ENCODE peak calls at places on chromosomes 11 and 22, in six cellular contexts. D, E, N, Y, P and V are unnamed samples.
A peak's percentile ranks its signal among the peaks of the same experiment; 100 is the strongest.

GRCh38 chr11:130641884-130642283 is 193.4 kb downstream of the ADAMTS15 start:
- DNase-seq in E (no peak), Y (no peak), N (no peak), P (no peak), D (no peak), V (no peak)

GRCh38 chr11:1557904-1558831 is 13.9 kb downstream of the DUSP8 start:
- DNase-seq in P (peak; percentile 73), D (peak; percentile 53), Y (no peak), N (no peak), E (peak; percentile 83), V (no peak)

GRCh38 chr11:93606721-93607120 is 54.8 kb upstream of the CEP295 start:
- DNase-seq in Y (no peak), P (no peak), E (no peak), N (no peak), D (no peak), V (no peak)

GRCh38 chr11:57116654-57117053 is 65.1 kb upstream of the LRRC55 start:
- DNase-seq in N (peak; percentile 49), P (no peak), Y (peak; percentile 35), D (peak; percentile 54), E (no peak), V (no peak)

GRCh38 chr22:48180631-48181030 is 1418.2 kb downstream of the TBC1D22A start:
- DNase-seq in Y (no peak), D (no peak), E (no peak), N (no peak), P (no peak), V (no peak)

GRCh38 chr11:40338739-40339138 is 1120.7 kb downstream of the LRRC4C start:
- DNase-seq in Y (no peak), N (no peak), E (no peak), D (peak; percentile 8), P (no peak), V (no peak)

GRCh38 chr22:32311551-32312071 is 46.1 kb upstream of the RFPL3 start:
- DNase-seq in E (no peak), Y (no peak), D (no peak), N (no peak), P (no peak), V (no peak)

GRCh38 chr11:125569913-125570621 is 790 bp downstream of the EI24 start:
- DNase-seq in E (no peak), D (no peak), P (no peak), N (no peak), Y (no peak), V (peak; percentile 5)

GRCh38 chr22:35398574-35398973 is 1.4 kb upstream of the MCM5 start:
- DNase-seq in N (no peak), E (no peak), D (no peak), P (no peak), Y (no peak), V (no peak)

GRCh38 chr11:64844330-64845124 is at the start of gene CDC42BPG:
- DNase-seq in P (peak; percentile 71), E (no peak), Y (peak; percentile 76), D (peak; percentile 68), N (peak; percentile 91), V (peak; percentile 71)

GRCh38 chr11:6431861-6432260 is 8.9 kb downstream of the HPX start:
- DNase-seq in P (peak; percentile 22), Y (no peak), D (peak; percentile 48), E (no peak), N (no peak), V (no peak)

GRCh38 chr22:37909756-37910155 is 3.7 kb downstream of the MICALL1 start:
- DNase-seq in N (no peak), P (no peak), Y (no peak), D (no peak), E (no peak), V (no peak)

GRCh38 chr22:30424471-30425326 is 869 bp upstream of the MTFP1 start:
- DNase-seq in E (no peak), N (no peak), D (peak; percentile 30), Y (peak; percentile 23), P (no peak), V (no peak)

GRCh38 chr22:30425616-30426394 is at the start of gene MTFP1:
- DNase-seq in Y (peak; percentile 84), E (peak; percentile 47), P (peak; percentile 74), D (peak; percentile 64), N (peak; percentile 80), V (peak; percentile 56)

GRCh38 chr22:30427871-30428270 is 2.3 kb downstream of the MTFP1 start:
- DNase-seq in P (no peak), D (no peak), N (no peak), Y (no peak), E (no peak), V (no peak)

GRCh38 chr22:30425327-30425615 is 297 bp upstream of the MTFP1 start:
- DNase-seq in P (no peak), E (no peak), D (no peak), N (no peak), Y (no peak), V (no peak)

DNA sequence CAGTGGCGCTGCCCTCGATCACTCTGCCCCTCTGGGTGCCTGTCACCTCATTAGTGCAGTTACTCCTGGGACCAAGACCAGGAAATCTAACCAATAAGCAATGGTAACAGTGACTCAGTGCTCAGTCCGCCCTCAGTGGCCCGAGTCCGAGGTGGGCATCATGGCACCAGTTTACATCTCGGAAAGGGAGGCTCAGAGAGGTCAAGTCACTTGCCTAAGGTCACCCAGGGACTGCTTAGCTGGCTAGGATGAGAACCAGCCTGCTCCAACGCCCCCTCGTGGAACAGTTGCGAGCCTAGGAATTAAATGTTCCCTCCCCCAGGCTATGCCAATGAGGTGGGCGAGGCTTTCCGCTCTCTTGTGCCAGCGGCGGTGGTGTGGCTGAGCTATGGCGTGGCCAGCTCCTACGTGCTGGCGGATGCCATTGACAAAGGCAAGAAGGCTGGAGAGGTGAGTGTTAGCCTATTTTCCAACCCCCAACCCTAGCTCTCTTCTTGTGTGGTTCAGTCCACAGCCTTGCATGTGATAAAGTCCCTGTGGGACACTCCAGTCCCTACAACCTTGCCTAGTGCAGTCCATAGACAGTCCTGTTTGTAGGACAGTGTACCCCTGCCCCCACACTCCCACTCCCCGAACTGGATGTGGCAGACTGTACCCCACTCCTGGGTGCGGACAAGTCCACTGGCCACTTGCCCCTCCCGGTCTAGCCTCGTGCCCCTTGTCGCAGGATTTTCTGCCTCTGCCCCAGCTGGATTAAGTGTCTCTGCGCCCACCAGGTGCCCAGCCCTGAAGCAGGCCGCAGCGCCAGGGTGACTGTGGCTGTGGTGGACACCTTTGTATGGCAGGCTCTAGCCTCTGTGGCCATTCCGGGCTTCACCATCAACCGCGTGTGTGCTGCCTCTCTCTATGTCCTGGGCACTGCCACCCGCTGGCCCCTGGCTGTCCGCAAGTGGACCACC is 1.1 kb downstream of the MTFP1 start:
- DNase-seq in P (peak; percentile 88), Y (peak; percentile 72), D (peak; percentile 89), E (peak; percentile 68), N (no peak), V (peak; percentile 86)
- H3K4me1 ChIP-seq in P (no peaks in the 10 kb centered on the region), Y (peaks cover 11% of the 10 kb centered on the region), D (peaks cover 19% of the 10 kb centered on the region), E (peaks cover 21% of the 10 kb centered on the region), N (peaks cover 18% of the 10 kb centered on the region), V (peaks cover 47% of the 10 kb centered on the region)

DNA sequence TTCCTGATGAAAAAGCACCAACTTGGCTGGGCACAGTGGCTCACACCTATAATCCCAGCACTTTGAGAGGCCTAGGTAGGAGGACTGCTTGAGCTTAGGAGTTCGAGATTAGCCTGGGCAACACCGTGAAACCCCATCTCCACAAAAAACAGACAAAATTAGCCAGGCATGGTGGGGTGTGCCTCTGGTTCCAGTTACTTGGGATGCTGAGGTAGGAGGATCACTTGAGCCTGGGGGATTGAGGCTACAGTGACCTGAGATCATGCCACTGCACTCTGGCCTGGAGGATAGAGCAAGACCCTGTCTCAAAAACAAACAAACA is 3.0 kb downstream of the HPS4 start:
- DNase-seq in D (no peak), N (no peak), P (no peak), Y (no peak), E (no peak), V (no peak)
- H3K4me1 ChIP-seq in D (peaks cover 17% of the 10 kb centered on the region), N (peaks cover 12% of the 10 kb centered on the region), P (no peaks in the 10 kb centered on the region), Y (peaks cover 17% of the 10 kb centered on the region), E (peaks cover 27% of the 10 kb centered on the region), V (peaks cover 63% of the 10 kb centered on the region)

GRCh38 chr22:39463931-39464390 is 7.1 kb downstream of the MGAT3 start:
- DNase-seq in N (no peak), E (no peak), Y (no peak), D (no peak), P (peak; percentile 88), V (no peak)
- H3K4me1 ChIP-seq in N (peaks cover 27% of the 10 kb centered on the region), E (no peaks in the 10 kb centered on the region), Y (peaks cover 8% of the 10 kb centered on the region), D (no peaks in the 10 kb centered on the region), P (no peaks in the 10 kb centered on the region), V (no peaks in the 10 kb centered on the region)

DNA sequence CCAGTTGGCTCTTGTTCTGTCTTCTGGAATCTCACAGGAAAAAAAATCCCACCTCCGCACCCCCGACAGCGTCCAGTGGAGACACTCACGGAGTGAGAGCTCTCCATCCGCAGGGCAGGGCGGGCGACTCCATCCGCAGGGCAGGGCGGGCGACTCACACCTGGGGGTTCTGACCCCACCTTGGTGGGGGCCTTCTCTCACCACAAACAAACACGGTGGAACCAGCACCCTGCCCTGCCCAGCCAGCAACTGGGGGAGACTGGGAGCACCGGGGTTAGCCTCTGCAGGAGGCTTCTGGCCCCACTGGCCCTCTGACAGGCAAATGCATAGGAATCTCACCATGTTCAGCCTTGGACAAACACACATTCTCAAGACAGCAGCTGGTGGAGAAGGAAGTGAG is 98.1 kb upstream of the B3GAT1 start:
- DNase-seq in Y (no peak), P (no peak), N (peak; percentile 29), D (no peak), E (peak; percentile 0), V (no peak)
- H3K4me1 ChIP-seq in Y (peaks cover under 1% of the 10 kb centered on the region), P (no peaks in the 10 kb centered on the region), N (no peaks in the 10 kb centered on the region), D (no peaks in the 10 kb centered on the region), E (no peaks in the 10 kb centered on the region), V (no peaks in the 10 kb centered on the region)

DNA sequence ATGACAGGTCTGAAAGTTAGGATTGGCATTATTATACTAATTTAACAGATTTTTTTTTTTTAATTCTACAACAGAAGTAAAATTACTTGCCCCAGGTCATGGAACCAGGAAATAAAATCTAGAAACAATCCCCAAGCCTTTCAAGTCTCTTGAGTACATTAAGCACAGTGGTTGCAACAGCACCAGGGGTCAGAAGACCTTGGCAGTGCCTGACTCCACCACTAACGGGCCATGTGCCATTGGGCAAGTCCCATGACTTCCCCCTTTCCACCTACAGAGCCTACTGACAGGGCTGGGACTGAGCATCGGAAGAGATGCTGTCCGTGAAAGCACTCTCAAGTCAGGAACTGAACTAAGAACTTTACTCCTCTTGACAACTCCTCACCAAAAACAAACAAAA is 98.6 kb upstream of the AKIP1 start:
- DNase-seq in N (no peak), D (peak; percentile 55), Y (no peak), E (peak; percentile 63), P (peak; percentile 81), V (no peak)
- H3K4me1 ChIP-seq in N (peaks cover 13% of the 10 kb centered on the region), D (peaks cover 30% of the 10 kb centered on the region), Y (peaks cover 46% of the 10 kb centered on the region), E (peaks cover 11% of the 10 kb centered on the region), P (no peaks in the 10 kb centered on the region), V (peaks cover 7% of the 10 kb centered on the region)

GRCh38 chr11:27991731-27992130 is 116.2 kb downstream of the KIF18A start:
- DNase-seq in E (no peak), Y (no peak), P (no peak), N (no peak), D (no peak), V (no peak)
- H3K4me1 ChIP-seq in E (no peaks in the 10 kb centered on the region), Y (no peaks in the 10 kb centered on the region), P (no peaks in the 10 kb centered on the region), N (no peaks in the 10 kb centered on the region), D (peaks cover 20% of the 10 kb centered on the region), V (no peaks in the 10 kb centered on the region)